ENCODE peak calls at places on chromosomes 5 and 9, in five cellular contexts. Y is kidney epithelial cell, T is adrenal gland, U is GM23338, W is A549. G is an unnamed sample.

GRCh38 chr9:105114318-105114717 is 130.1 kb upstream of the SLC44A1 start:
- DNase-seq in T (no peak), W (no peak), Y (no peak), U (no peak), G (no peak)

GRCh38 chr5:164312801-164313200 is 807.4 kb downstream of the MAT2B start:
- DNase-seq in Y (no peak), U (no peak), W (no peak), T (no peak), G (no peak)

GRCh38 chr5:76782444-76782843 is 36.4 kb upstream of the F2RL1 start:
- DNase-seq in T (no peak), U (no peak), Y (no peak), W (no peak), G (no peak)

GRCh38 chr9:14312721-14313377 is 1.1 kb downstream of the NFIB start:
- DNase-seq in W (no peak), U (peak), T (peak), Y (no peak), G (peak)

GRCh38 chr9:34252670-34253459 is 74.0 kb downstream of the UBAP1 start:
- DNase-seq in Y (no peak), U (peak), T (peak), W (peak), G (peak)

GRCh38 chr9:24912767-24913166 is 367.1 kb upstream of the IZUMO3 start:
- DNase-seq in U (no peak), T (no peak), W (no peak), Y (peak), G (no peak)

GRCh38 chr9:123318192-123318591 is 37.8 kb upstream of the CRB2 start:
- DNase-seq in Y (no peak), U (no peak), T (no peak), W (no peak), G (no peak)

GRCh38 chr9:128249914-128250838 is 25.6 kb downstream of the GOLGA2 start:
- DNase-seq in W (peak), U (peak), Y (peak), T (peak), G (peak)

GRCh38 chr9:138025417-138025816 is 147.8 kb downstream of the CACNA1B start:
- DNase-seq in U (no peak), T (peak), W (no peak), Y (no peak), G (no peak)

GRCh38 chr5:128536229-128536860 is 1.7 kb downstream of the FBN2 start:
- DNase-seq in W (no peak), Y (no peak), T (no peak), U (peak), G (no peak)

GRCh38 chr5:73263001-73263710 is 90.2 kb downstream of the TMEM174 start:
- DNase-seq in T (no peak), Y (no peak), U (no peak), W (no peak), G (no peak)

GRCh38 chr5:40270274-40270855 is 409.4 kb upstream of the PTGER4 start:
- DNase-seq in Y (no peak), W (no peak), U (no peak), T (no peak), G (no peak)

GRCh38 chr5:180330810-180331646 is 22.1 kb downstream of the GFPT2 start:
- DNase-seq in T (peak), Y (peak), W (peak), U (no peak), G (no peak)

DNA sequence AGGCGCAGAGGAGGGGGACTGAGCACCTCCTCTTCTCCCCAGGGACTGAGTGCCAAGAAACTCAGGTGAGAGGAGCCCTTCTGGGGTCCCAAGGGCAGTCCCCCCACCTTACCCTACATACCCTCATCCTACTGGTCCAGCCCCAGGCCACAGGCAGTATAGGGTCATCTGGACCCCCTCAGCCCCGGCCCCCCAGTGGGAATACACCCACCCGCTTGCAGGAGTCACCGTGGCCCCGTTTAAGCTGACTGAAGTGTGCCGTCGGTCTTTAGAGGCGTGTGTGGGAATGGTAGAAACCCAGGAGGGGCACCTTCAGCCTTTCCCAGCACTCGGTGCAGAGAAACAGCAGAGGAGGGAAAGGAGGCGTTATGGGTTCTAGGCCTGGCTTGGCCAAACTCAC is 30.8 kb downstream of the COL15A1 start:
- DNase-seq in W (no peak), Y (no peak), U (no peak), T (no peak), G (no peak)
- H3K4me3 ChIP-seq in W (no peak), Y (no peak), U (no peak), T (no peak), G (no peak)

GRCh38 chr5:158451983-158452710 is 593.2 kb upstream of the CLINT1 start:
- DNase-seq in T (no peak), W (no peak), U (no peak), Y (no peak), G (no peak)
- H3K4me3 ChIP-seq in T (no peak), W (no peak), U (no peak), Y (no peak), G (no peak)

GRCh38 chr5:125575561-125576504 is 829.4 kb upstream of the ZNF608 start:
- DNase-seq in Y (no peak), T (no peak), W (no peak), U (peak), G (peak)
- H3K4me3 ChIP-seq in Y (no peak), T (no peak), W (no peak), U (no peak), G (peak)

DNA sequence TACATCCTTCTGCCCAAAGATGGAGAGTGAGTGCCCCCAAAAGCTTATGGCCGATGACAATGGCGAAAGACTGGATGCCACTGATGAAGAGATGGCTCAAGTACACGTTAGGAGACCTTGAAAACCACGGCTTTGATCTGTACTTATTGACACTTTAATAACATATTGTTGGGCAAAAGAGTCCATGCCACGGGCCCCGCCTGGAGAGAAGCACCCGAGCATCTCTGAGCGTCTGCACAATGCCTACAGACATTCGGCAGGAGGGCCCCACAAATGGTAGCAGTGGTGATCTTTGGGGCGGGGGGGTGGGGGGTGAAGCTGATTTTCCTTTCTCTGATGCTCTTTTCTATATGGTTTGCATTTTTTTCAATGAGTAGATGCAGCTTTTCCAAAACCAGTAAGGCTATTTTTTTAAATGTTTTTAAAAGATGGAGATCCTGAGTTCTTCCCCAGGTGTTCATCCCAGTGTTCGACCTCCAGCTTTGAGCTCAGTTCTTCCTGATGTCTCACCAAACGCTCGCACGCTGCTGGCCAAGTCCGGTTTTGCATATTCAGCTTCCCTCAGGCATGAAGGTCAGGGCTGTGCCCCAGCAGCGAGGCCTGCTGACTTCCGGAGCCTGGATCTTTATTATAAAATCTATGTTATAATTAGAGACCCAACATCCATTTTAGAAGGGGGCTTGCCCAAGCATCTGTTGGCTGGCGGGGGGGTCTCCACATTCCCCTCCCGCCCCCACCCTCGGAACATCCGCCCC is 34.3 kb upstream of the BARHL1 start:
- DNase-seq in W (no peak), T (no peak), Y (no peak), U (no peak), G (no peak)
- H3K4me3 ChIP-seq in W (no peak), T (no peak), Y (no peak), U (no peak), G (no peak)

DNA sequence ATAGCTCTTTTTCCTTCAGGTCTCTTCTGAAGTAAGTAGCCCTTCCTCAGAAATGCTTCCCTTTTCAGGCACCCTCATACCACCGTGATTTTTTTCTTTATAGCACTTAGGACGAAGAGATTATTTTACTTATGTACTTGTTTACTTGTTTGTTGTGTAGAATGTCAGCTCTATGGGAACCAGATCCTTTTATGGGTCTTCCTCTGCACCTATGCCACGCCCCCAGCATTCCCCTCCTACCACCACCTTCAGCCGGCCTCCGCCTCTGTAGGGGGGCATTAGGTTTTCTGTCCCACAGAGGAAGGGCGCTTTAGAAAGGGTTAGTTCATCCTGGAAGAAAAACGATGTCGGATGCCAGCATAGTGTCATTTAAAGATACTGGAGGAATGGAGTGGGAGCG is 1.8 kb downstream of the CDKN2B-AS1 start:
- DNase-seq in U (peak), T (no peak), Y (no peak), W (no peak), G (no peak)
- H3K4me3 ChIP-seq in U (peak), T (no peak), Y (no peak), W (no peak), G (peak)

GRCh38 chr5:96808541-96808828 is 740 bp upstream of the ERAP1 start:
- DNase-seq in U (no peak), T (no peak), Y (no peak), W (no peak), G (no peak)
- H3K4me3 ChIP-seq in U (peak), T (no peak), Y (peak), W (peak), G (peak)